ENCODE peak calls at places on chromosomes 5 and 9, in eight cellular contexts. M, A, N, D, Y, O, Q and K are unnamed samples.

GRCh38 chr9:5511935-5512580 is 1.7 kb downstream of the PDCD1LG2 start:
- DNase-seq in Y (no peak), N (no peak), Q (no peak), A (no peak), M (no peak), O (no peak), D (no peak), K (no peak)

GRCh38 chr5:172245046-172245445 is 38.5 kb downstream of the UBTD2 start:
- DNase-seq in N (no peak), D (no peak), A (no peak), O (no peak), Q (no peak), Y (no peak), M (no peak), K (no peak)

GRCh38 chr5:158943057-158943456 is 156.7 kb downstream of the EBF1 start:
- DNase-seq in Q (no peak), O (no peak), A (no peak), M (peak), D (no peak), Y (peak), N (peak), K (no peak)

GRCh38 chr9:98306384-98307145 is 51.1 kb upstream of the TBC1D2 start:
- DNase-seq in D (no peak), A (no peak), N (no peak), Y (no peak), O (no peak), Q (peak), M (peak), K (no peak)

GRCh38 chr9:129962376-129962765 is 80.6 kb downstream of the FNBP1 start:
- DNase-seq in D (no peak), M (no peak), Y (no peak), O (no peak), Q (no peak), A (no peak), N (no peak), K (no peak)

GRCh38 chr5:88688981-88689661 is 193.9 kb downstream of the MEF2C start:
- DNase-seq in N (no peak), O (no peak), Y (no peak), Q (no peak), M (no peak), D (peak), A (peak), K (no peak)

GRCh38 chr5:141772281-141772680 is 90.3 kb upstream of the ARAP3 start:
- DNase-seq in A (no peak), Q (no peak), M (no peak), D (no peak), Y (no peak), O (no peak), N (peak), K (no peak)

GRCh38 chr5:87539839-87540238 is 127.1 kb upstream of the CCNH start:
- DNase-seq in M (no peak), Q (no peak), N (no peak), D (no peak), A (no peak), O (no peak), Y (no peak), K (no peak)

GRCh38 chr9:135804588-135805421 is 102.5 kb downstream of the CAMSAP1 start:
- DNase-seq in D (peak), O (peak), Q (peak), Y (peak), N (peak), A (peak), M (no peak), K (no peak)
- TF ChIP-seq USF2 in D (no peak), O (no peak), Q (no peak), Y (no peak), N (no peak), A (no peak), M (no peak), K (no peak)

DNA sequence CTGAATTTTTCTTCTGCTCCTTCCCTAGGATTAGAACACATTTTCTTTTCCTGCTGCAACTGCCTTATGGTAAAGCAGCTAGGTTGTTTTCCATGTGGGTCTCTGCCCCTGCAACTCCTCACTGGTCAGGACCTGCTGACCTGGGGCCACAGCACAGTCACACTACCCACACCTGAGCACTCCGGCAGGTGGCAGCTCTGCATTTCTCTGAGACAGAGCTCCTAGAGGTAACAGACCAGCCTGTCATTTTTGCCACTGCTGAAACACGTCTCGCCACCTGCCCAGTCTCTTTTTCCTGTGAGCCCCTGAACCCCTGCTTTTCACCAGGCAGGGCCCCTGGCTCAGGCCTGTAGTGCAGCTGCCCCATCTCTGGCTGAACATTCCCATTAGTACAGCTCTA is 609.6 kb downstream of the HINT1 start:
- DNase-seq in M (no peak), A (peak), Y (no peak), N (no peak), D (no peak), O (no peak), Q (no peak), K (no peak)
- TF ChIP-seq USF2 in M (no peak), A (no peak), Y (no peak), N (no peak), D (no peak), O (no peak), Q (no peak), K (no peak)

GRCh38 chr9:83651558-83651957 is 28.6 kb downstream of the IDNK start:
- DNase-seq in D (no peak), Y (no peak), Q (no peak), M (no peak), O (no peak), N (no peak), A (no peak), K (no peak)

GRCh38 chr9:83646500-83647239 is 23.7 kb downstream of the IDNK start:
- DNase-seq in O (no peak), D (no peak), Y (no peak), Q (no peak), M (no peak), N (no peak), A (no peak), K (no peak)

GRCh38 chr9:83649080-83649479 is 26.1 kb downstream of the IDNK start:
- DNase-seq in D (peak), O (peak), N (peak), Q (peak), M (peak), A (peak), Y (peak), K (no peak)

GRCh38 chr9:83655433-83655832 is 32.5 kb downstream of the IDNK start:
- DNase-seq in M (no peak), O (no peak), A (no peak), Q (no peak), D (no peak), Y (no peak), N (no peak), K (no peak)

GRCh38 chr9:83649515-83649914 is 26.6 kb downstream of the IDNK start:
- DNase-seq in D (no peak), Q (peak), O (peak), A (peak), M (no peak), N (no peak), Y (no peak), K (no peak)
- TF ChIP-seq USF2 in D (no peak), Q (no peak), O (no peak), A (no peak), M (no peak), N (no peak), Y (no peak), K (no peak)

DNA sequence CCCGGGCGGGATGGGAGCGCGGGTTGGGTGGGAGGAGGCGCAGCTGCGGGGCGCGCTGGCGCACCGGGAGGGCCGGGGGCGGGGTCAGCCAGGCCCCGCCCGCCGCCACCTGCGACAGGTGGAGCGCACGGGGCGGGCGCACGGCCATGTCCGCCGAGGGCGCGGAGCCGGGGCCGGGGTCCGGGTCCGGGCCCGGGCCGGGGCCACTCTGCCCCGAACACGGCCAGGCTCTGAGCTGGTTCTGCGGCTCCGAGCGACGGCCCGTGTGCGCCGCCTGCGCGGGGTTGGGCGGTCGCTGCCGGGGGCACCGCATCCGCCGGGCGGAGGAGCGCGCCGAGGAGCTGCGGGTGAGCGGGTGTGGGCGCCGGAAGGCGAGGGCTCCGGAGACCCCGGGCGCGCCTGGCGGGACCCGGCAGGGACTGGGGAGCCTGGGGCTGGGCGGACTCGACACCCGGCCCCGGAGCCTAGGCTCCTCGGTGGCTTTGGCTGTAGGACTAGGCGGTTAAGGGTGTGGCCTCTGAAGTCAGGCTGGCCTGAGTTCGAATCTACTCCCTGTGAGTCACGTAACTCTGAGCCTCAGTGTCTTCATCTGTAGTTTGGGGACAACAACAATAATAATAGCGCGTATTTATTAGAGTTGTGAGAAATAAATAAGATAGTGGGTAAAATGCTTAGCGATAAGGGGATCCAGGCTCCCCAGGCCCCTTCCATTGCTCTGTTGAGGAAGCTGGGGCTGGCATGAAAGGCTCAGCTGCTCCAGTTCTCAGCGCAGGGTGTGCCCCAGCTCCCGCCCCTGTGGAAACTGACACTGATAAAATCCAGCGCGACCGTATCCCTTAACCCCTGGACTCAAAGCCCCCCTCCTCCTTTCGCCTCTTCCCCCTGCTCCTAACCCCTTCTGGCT is at the start of gene BSPRY:
- DNase-seq in Q (peak), N (no peak), Y (no peak), A (peak), O (peak), M (no peak), D (peak), K (no peak)
- TF ChIP-seq USF2 in Q (no peak), N (no peak), Y (no peak), A (no peak), O (no peak), M (no peak), D (no peak), K (no peak)

GRCh38 chr5:78279194-78279593 is 15.3 kb downstream of the AP3B1 start:
- DNase-seq in O (no peak), Q (no peak), A (no peak), D (no peak), N (no peak), M (no peak), Y (no peak), K (no peak)
- TF ChIP-seq USF2 in O (no peak), Q (no peak), A (no peak), D (no peak), N (no peak), M (no peak), Y (no peak), K (no peak)

GRCh38 chr5:138945421-138946240 is 70.5 kb upstream of the LRRTM2 start:
- DNase-seq in N (no peak), Y (no peak), O (no peak), D (no peak), A (peak), M (no peak), Q (no peak), K (no peak)
- TF ChIP-seq USF2 in N (no peak), Y (no peak), O (no peak), D (no peak), A (no peak), M (no peak), Q (no peak), K (no peak)

GRCh38 chr9:90061187-90061586 is 456.4 kb downstream of the GADD45G start:
- DNase-seq in A (no peak), M (no peak), Q (no peak), O (no peak), Y (no peak), D (no peak), N (no peak), K (no peak)
- TF ChIP-seq USF2 in A (no peak), M (no peak), Q (no peak), O (no peak), Y (no peak), D (no peak), N (no peak), K (no peak)

GRCh38 chr9:136020671-136021070 is 59.5 kb upstream of the UBAC1 start:
- DNase-seq in D (peak), N (no peak), Q (no peak), M (no peak), A (no peak), Y (no peak), O (no peak), K (no peak)

GRCh38 chr9:136020206-136020605 is 59.0 kb upstream of the UBAC1 start:
- DNase-seq in M (no peak), Y (no peak), Q (peak), O (no peak), A (no peak), N (no peak), D (no peak), K (no peak)

GRCh38 chr9:136022731-136023400 is 61.7 kb upstream of the UBAC1 start:
- DNase-seq in O (no peak), Y (no peak), Q (peak), M (no peak), A (no peak), N (no peak), D (peak), K (no peak)

GRCh38 chr9:136021891-136022681 is 60.9 kb upstream of the UBAC1 start:
- DNase-seq in Y (no peak), A (peak), D (peak), O (no peak), N (no peak), M (no peak), Q (no peak), K (no peak)

GRCh38 chr9:136021171-136021890 is 60.2 kb upstream of the UBAC1 start:
- DNase-seq in M (no peak), A (peak), Q (no peak), D (peak), Y (no peak), N (no peak), O (no peak), K (no peak)
- TF ChIP-seq USF2 in M (no peak), A (no peak), Q (no peak), D (no peak), Y (no peak), N (no peak), O (no peak), K (no peak)

GRCh38 chr5:168364738-168365550 is 73.5 kb downstream of the WWC1 start:
- DNase-seq in D (peak), N (peak), O (no peak), M (no peak), Q (no peak), Y (peak), A (peak), K (no peak)

GRCh38 chr5:168368854-168369253 is 77.4 kb downstream of the WWC1 start:
- DNase-seq in O (no peak), N (no peak), Y (no peak), Q (no peak), D (no peak), M (no peak), A (no peak), K (no peak)

GRCh38 chr5:168365581-168366081 is 74.2 kb downstream of the WWC1 start:
- DNase-seq in Y (peak), O (no peak), D (peak), A (peak), Q (no peak), M (peak), N (peak), K (no peak)

GRCh38 chr5:168364151-168364661 is 72.8 kb downstream of the WWC1 start:
- DNase-seq in M (no peak), D (no peak), A (no peak), O (no peak), N (peak), Q (no peak), Y (no peak), K (no peak)

DNA sequence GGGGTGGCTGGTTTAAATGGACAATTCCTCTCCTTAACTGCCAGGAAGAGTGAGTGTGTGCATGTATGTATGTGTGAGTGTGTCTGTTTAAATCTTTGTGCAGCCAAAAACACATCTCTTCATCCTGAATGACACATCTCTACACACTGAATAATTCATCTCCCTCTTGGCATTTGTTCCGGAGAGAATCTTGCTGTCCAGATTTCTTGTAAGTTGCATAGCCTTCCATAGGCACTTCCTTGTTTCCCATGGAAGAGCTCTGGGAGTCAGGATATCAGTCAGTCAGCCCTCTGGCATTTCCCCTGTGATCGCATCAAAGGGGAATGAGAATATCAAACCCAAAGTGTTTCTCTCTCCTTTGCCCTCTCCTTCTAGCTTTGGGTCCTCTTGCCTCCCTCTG is 74.7 kb downstream of the WWC1 start:
- DNase-seq in D (no peak), N (peak), A (no peak), M (peak), Q (no peak), Y (no peak), O (no peak), K (no peak)
- TF ChIP-seq USF2 in D (no peak), N (no peak), A (no peak), M (no peak), Q (no peak), Y (no peak), O (no peak), K (no peak)

DNA sequence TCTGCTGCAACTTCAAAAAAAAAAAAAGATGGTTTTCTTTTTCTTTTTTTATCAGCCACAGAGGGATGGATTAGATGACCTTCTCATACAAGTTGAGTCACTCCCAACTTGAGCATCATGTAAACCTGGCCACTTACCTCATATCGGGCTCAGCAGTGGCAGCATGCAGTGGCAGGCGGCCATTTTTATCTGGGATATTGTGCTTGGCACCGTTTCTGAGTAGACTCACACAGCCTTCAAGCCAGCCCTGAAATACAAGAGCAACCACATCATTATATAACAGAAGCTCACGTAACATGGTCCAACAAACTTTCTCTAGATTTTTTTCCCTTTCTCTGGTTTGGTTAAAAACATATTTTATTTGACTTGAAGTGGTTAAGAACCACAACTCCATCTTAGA is 62.6 kb downstream of the ANKRD55 start:
- DNase-seq in D (no peak), M (no peak), O (no peak), N (peak), A (no peak), Q (no peak), Y (no peak), K (no peak)
- TF ChIP-seq USF2 in D (no peak), M (no peak), O (no peak), N (no peak), A (no peak), Q (no peak), Y (no peak), K (no peak)